ENCODE peak calls at places on chromosome 15, in five cellular contexts. C, R, S, M and W are unnamed samples.

GRCh38 chr15:76270876-76271275 is 40.4 kb downstream of the ETFA start:
- DNase-seq in C (no peak), R (no peak), S (no peak), M (no peak), W (no peak)

GRCh38 chr15:99451484-99451883 is 114.3 kb upstream of the MEF2A start:
- DNase-seq in C (no peak), R (no peak), S (no peak), M (no peak), W (no peak)

GRCh38 chr15:42507514-42507913 is 12.1 kb downstream of the SNAP23 start:
- DNase-seq in C (no peak), R (no peak), S (no peak), M (no peak), W (no peak)

GRCh38 chr15:40010681-40011080 is 28.3 kb downstream of the SRP14 start:
- DNase-seq in C (no peak), R (no peak), S (no peak), M (peak; percentile 37), W (no peak)

GRCh38 chr15:82570721-82571519 is 30.7 kb upstream of the RPS17 start:
- DNase-seq in C (no peak), R (no peak), S (no peak), M (peak; percentile 42), W (no peak)

GRCh38 chr15:25608926-25609325 is 170.1 kb upstream of the UBE3A start:
- DNase-seq in C (no peak), R (no peak), S (no peak), M (no peak), W (no peak)

GRCh38 chr15:35123743-35124142 is 38.6 kb upstream of the NANOGP8 start:
- DNase-seq in C (peak; percentile 13), R (no peak), S (no peak), M (no peak), W (no peak)

GRCh38 chr15:100464895-100465294 is 63.9 kb downstream of the CERS3 start:
- DNase-seq in C (no peak), R (no peak), S (no peak), M (no peak), W (no peak)

GRCh38 chr15:92638291-92638708 is 17.3 kb downstream of the FAM174B start:
- DNase-seq in C (no peak), R (peak; percentile 16), S (no peak), M (no peak), W (no peak)

GRCh38 chr15:67114046-67114445 is 48.6 kb downstream of the SMAD3 start:
- DNase-seq in C (no peak), R (no peak), S (no peak), M (no peak), W (no peak)

GRCh38 chr15:40877691-40878090 is 3.7 kb upstream of the RHOV start:
- DNase-seq in C (no peak), R (no peak), S (no peak), M (no peak), W (no peak)

GRCh38 chr15:93929375-93930094 is 301.8 kb upstream of the MCTP2 start:
- DNase-seq in C (no peak), R (no peak), S (no peak), M (no peak), W (no peak)

GRCh38 chr15:49320337-49320736 is 102.7 kb upstream of the FGF7 start:
- DNase-seq in C (no peak), R (no peak), S (no peak), M (no peak), W (no peak)

GRCh38 chr15:49313650-49314049 is 109.4 kb upstream of the FGF7 start:
- DNase-seq in C (no peak), R (no peak), S (no peak), M (no peak), W (no peak)

GRCh38 chr15:49309889-49310288 is 113.2 kb upstream of the FGF7 start:
- DNase-seq in C (no peak), R (no peak), S (no peak), M (no peak), W (no peak)

GRCh38 chr15:49315543-49315942 is 107.5 kb upstream of the FGF7 start:
- DNase-seq in C (no peak), R (no peak), S (no peak), M (peak; percentile 9), W (no peak)

GRCh38 chr15:49314729-49315128 is 108.3 kb upstream of the FGF7 start:
- DNase-seq in C (no peak), R (no peak), S (no peak), M (no peak), W (no peak)
- TF ChIP-seq FOXM1 in C (no peak), R (no peak), S (no peak), M (no peak), W (no peak)

GRCh38 chr15:96768435-96768789 is 437.9 kb downstream of the NR2F2 start:
- DNase-seq in C (no peak), R (no peak), S (no peak), M (no peak), W (no peak)

GRCh38 chr15:96764946-96765345 is 434.4 kb downstream of the NR2F2 start:
- DNase-seq in C (no peak), R (no peak), S (no peak), M (no peak), W (no peak)

GRCh38 chr15:96771035-96771434 is 440.5 kb downstream of the NR2F2 start:
- DNase-seq in C (no peak), R (no peak), S (no peak), M (no peak), W (no peak)

GRCh38 chr15:96766387-96766786 is 435.9 kb downstream of the NR2F2 start:
- DNase-seq in C (no peak), R (no peak), S (no peak), M (no peak), W (no peak)

DNA sequence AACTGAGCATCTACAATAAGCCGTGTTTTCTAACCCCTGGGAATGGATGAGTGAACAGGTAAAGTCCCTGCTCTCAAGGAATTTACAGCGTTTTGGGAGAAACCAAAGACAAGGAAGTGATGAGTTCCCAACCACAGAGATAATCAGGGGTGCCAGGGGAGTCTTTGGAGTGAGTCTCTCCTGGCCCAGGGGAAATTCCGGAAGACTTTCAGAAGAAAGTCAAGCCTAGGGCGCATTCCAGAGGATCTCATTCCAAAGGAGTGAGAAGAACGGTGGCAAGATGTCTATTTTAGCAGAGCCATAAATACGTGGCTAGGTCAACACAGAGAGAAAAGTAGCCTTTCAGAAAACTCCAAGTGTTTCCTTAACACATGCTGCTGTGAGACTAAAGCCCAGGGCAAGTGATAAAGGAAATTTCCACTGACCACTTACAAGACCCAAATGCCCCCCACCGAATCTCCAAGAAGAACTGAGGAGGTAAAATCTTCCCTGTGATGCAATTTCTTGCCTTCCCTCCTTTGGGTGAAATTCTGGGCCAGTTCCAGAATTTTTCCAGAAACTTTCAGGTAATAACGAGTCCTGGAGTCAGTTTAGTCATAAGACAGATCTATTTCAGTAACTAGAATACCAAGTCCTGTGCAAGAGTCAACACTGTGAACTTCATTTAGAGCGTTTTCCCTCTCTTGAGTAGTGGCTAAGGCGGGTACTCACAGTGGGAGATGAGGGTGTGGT is 437.4 kb downstream of the NR2F2 start:
- DNase-seq in C (no peak), R (no peak), S (no peak), M (no peak), W (no peak)
- TF ChIP-seq FOXM1 in C (no peak), R (no peak), S (no peak), M (no peak), W (no peak)

DNA sequence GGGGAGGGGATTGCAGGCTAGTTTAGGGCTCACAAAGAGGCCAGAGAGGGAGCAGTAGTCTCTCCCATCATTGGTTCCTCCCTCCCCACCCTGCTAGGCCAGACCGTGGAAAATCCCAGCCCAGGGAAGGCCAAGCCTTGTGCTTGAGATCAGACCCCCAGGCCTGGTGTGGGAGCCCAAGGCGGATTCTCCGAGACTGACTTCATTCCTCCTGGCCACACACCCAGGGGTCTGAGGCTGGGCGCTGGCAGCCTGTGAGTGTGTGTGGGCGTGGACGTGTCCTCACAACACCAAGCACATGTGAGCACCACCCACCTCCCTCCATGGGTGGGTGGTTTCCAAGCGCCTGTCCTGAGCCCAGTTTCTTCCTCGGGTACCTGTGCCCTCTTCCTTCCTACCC is 4.1 kb downstream of the LOXL1 start:
- DNase-seq in C (no peak), R (no peak), S (no peak), M (no peak), W (no peak)
- TF ChIP-seq FOXM1 in C (no peak), R (no peak), S (no peak), M (no peak), W (no peak)

GRCh38 chr15:88491158-88491557 is 23.6 kb downstream of the MRPS11 start:
- DNase-seq in C (no peak), R (no peak), S (no peak), M (no peak), W (no peak)

GRCh38 chr15:88487796-88488523 is 20.5 kb downstream of the MRPS11 start:
- DNase-seq in C (no peak), R (no peak), S (no peak), M (no peak), W (no peak)

GRCh38 chr15:88487176-88487795 is 19.8 kb downstream of the MRPS11 start:
- DNase-seq in C (no peak), R (no peak), S (no peak), M (no peak), W (no peak)

GRCh38 chr15:88490036-88490435 is 22.5 kb downstream of the MRPS11 start:
- DNase-seq in C (no peak), R (no peak), S (no peak), M (no peak), W (no peak)

GRCh38 chr15:88489321-88489720 is 21.8 kb downstream of the MRPS11 start:
- DNase-seq in C (peak; percentile 31), R (no peak), S (no peak), M (no peak), W (no peak)
- TF ChIP-seq FOXM1 in C (no peak), R (no peak), S (no peak), M (no peak), W (no peak)

DNA sequence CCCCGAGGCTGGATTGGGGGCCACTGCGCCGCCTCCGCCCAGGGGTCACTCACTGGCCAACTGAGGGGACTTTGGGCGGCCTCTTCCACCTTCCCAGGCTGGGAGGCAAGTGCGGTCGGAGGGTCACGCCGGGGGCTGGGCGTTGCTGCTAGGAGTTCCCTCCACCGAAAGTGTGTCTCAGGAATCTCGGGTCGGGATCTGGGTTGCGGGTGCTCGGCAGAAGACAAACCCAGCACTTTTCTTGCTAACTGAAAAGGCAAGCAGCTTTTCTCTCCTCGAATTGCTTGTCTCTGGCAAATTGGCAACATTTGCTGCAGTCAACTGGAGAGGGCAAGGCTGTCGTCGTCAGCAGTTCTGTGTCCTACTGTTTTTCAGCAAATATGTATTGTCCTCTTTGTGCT is 376 bp upstream of the SLC30A4 start:
- DNase-seq in C (no peak), R (no peak), S (no peak), M (no peak), W (peak; percentile 19)
- TF ChIP-seq FOXM1 in C (no peak), R (no peak), S (no peak), M (no peak), W (no peak)

GRCh38 chr15:28106294-28107110 is 7.4 kb upstream of the OCA2 start:
- DNase-seq in C (no peak), R (no peak), S (no peak), M (peak; percentile 73), W (no peak)
- TF ChIP-seq FOXM1 in C (no peak), R (no peak), S (no peak), M (no peak), W (no peak)